ENCODE peak calls at places on chromosomes 1 and 21, in nine cellular contexts. H, N, W, K, Q, A, S, E and F are unnamed samples.

GRCh38 chr1:6351480-6352137 is 42.0 kb downstream of the ACOT7 start:
- DNase-seq in S (no peak), N (no peak), K (no peak), E (no peak), W (peak), H (no peak), Q (no peak), A (no peak), F (no peak)

GRCh38 chr1:33634806-33635205 is 162.4 kb downstream of the ZSCAN20 start:
- DNase-seq in Q (peak), N (peak), S (no peak), H (no peak), A (no peak), W (peak), E (no peak), K (no peak), F (no peak)

GRCh38 chr1:5981009-5981380 is 11.2 kb downstream of the NPHP4 start:
- DNase-seq in K (no peak), H (no peak), W (no peak), Q (no peak), A (no peak), N (no peak), S (no peak), E (no peak), F (no peak)

GRCh38 chr1:11125931-11126330 is 26.3 kb upstream of the EXOSC10 start:
- DNase-seq in A (no peak), H (no peak), S (no peak), W (no peak), E (no peak), Q (no peak), K (no peak), N (no peak), F (no peak)

GRCh38 chr1:46043491-46044017 is 88.9 kb downstream of the PIK3R3 start:
- DNase-seq in S (no peak), W (no peak), H (no peak), E (no peak), A (no peak), K (peak), N (no peak), Q (no peak), F (no peak)

GRCh38 chr1:214427871-214428277 is 123.5 kb downstream of the PTPN14 start:
- DNase-seq in S (no peak), Q (peak), A (no peak), W (peak), N (no peak), H (peak), K (peak), E (no peak), F (peak)

GRCh38 chr1:99481391-99481996 is 164.4 kb upstream of the PALMD start:
- DNase-seq in S (peak), K (peak), Q (peak), N (peak), W (peak), H (no peak), A (no peak), E (no peak), F (no peak)

GRCh38 chr1:175152006-175152652 is 40.4 kb downstream of the KIAA0040 start:
- DNase-seq in H (peak), N (peak), W (peak), A (no peak), E (peak), K (peak), Q (peak), S (peak), F (peak)

GRCh38 chr1:116232989-116233514 is 121.9 kb downstream of the MAB21L3 start:
- DNase-seq in W (no peak), E (no peak), N (peak), S (no peak), Q (no peak), H (no peak), K (no peak), A (no peak), F (no peak)

GRCh38 chr21:41133896-41134522 is 34.0 kb upstream of the BACE2 start:
- DNase-seq in K (peak), Q (no peak), S (no peak), N (no peak), H (no peak), W (peak), A (no peak), E (no peak), F (no peak)

GRCh38 chr1:52532732-52533327 is 20.1 kb downstream of the TUT4 start:
- DNase-seq in A (no peak), H (no peak), W (no peak), S (no peak), E (no peak), K (no peak), N (no peak), Q (no peak), F (no peak)

GRCh38 chr1:183550915-183551314 is 39.3 kb downstream of the NCF2 start:
- DNase-seq in K (no peak), S (no peak), Q (no peak), H (no peak), W (no peak), A (no peak), E (no peak), N (no peak), F (no peak)

GRCh38 chr21:46168238-46168637 is 12.9 kb upstream of the FTCD start:
- DNase-seq in A (peak), H (no peak), S (no peak), N (peak), E (no peak), W (no peak), Q (no peak), K (no peak), F (no peak)

GRCh38 chr1:182309631-182310351 is 81.8 kb downstream of the GLUL start:
- DNase-seq in H (no peak), S (no peak), N (no peak), E (no peak), K (no peak), A (no peak), W (peak), Q (no peak), F (no peak)

GRCh38 chr1:91133240-91133639 is 111.4 kb upstream of the ZNF644 start:
- DNase-seq in W (no peak), A (no peak), H (no peak), E (no peak), N (no peak), K (no peak), Q (no peak), S (no peak), F (no peak)

GRCh38 chr1:39672551-39672947 is 642 bp upstream of the NT5C1A start:
- DNase-seq in A (no peak), S (no peak), K (peak), Q (no peak), H (peak), W (no peak), E (no peak), N (no peak), F (peak)

GRCh38 chr1:160108888-160109662 is 6.5 kb upstream of the ATP1A2 start:
- DNase-seq in K (peak), S (no peak), N (no peak), Q (peak), A (no peak), H (no peak), E (no peak), W (peak), F (no peak)

GRCh38 chr1:34419662-34420061 is 243.0 kb downstream of the C1orf94 start:
- DNase-seq in H (no peak), E (no peak), A (no peak), K (peak), N (no peak), Q (no peak), S (no peak), W (no peak), F (no peak)

GRCh38 chr1:225875044-225875822 is 6.9 kb downstream of the TMEM63A start:
- DNase-seq in H (no peak), K (no peak), Q (no peak), N (peak), E (no peak), W (peak), S (no peak), A (no peak), F (no peak)